ENCODE peak calls at places on chromosome 18, in ten cellular contexts. One of them, this sample, is unnamed.
A peak's percentile ranks its signal among the peaks of the same experiment; 100 is the strongest.

GRCh38 chr18:41490861-41491260 is 464.2 kb upstream of the PIK3C3 start:
- DNase-seq in K562: no peak
- DNase-seq in heart left ventricle: no peak
- DNase-seq in breast epithelium: no peak
- DNase-seq in IMR-90: no peak
- DNase-seq in uterus: no peak
- DNase-seq in suprapubic skin: no peak
- DNase-seq in endodermal cell: no peak
- DNase-seq in lower lobe of right lung: no peak
- DNase-seq in A549: no peak
- DNase-seq in this sample: no peak

GRCh38 chr18:56003009-56003408 is 415.0 kb upstream of the TCF4 start:
- DNase-seq in IMR-90: no peak
- DNase-seq in endodermal cell: peak; percentile 45
- DNase-seq in A549: no peak
- DNase-seq in heart left ventricle: no peak
- DNase-seq in suprapubic skin: no peak
- DNase-seq in breast epithelium: no peak
- DNase-seq in K562: no peak
- DNase-seq in lower lobe of right lung: no peak
- DNase-seq in uterus: no peak
- DNase-seq in this sample: no peak

GRCh38 chr18:23283933-23284430 is 148.7 kb downstream of the CABLES1 start:
- DNase-seq in K562: no peak
- DNase-seq in endodermal cell: peak; percentile 89
- DNase-seq in lower lobe of right lung: no peak
- DNase-seq in breast epithelium: no peak
- DNase-seq in A549: peak; percentile 33
- DNase-seq in heart left ventricle: no peak
- DNase-seq in uterus: no peak
- DNase-seq in suprapubic skin: no peak
- DNase-seq in IMR-90: peak; percentile 63
- DNase-seq in this sample: peak; percentile 65

GRCh38 chr18:3402962-3403585 is 46.9 kb upstream of the TGIF1 start:
- DNase-seq in breast epithelium: no peak
- DNase-seq in lower lobe of right lung: no peak
- DNase-seq in K562: no peak
- DNase-seq in A549: peak; percentile 52
- DNase-seq in heart left ventricle: no peak
- DNase-seq in IMR-90: peak; percentile 40
- DNase-seq in endodermal cell: no peak
- DNase-seq in suprapubic skin: no peak
- DNase-seq in uterus: no peak
- DNase-seq in this sample: peak; percentile 34

GRCh38 chr18:74271656-74272055 is 20.1 kb downstream of the CYB5A start:
- DNase-seq in IMR-90: peak; percentile 17
- DNase-seq in heart left ventricle: no peak
- DNase-seq in endodermal cell: no peak
- DNase-seq in suprapubic skin: no peak
- DNase-seq in A549: no peak
- DNase-seq in uterus: no peak
- DNase-seq in breast epithelium: no peak
- DNase-seq in lower lobe of right lung: no peak
- DNase-seq in K562: no peak
- DNase-seq in this sample: peak; percentile 66

GRCh38 chr18:64747803-64748202 is 598.9 kb upstream of the LINC00305 start:
- DNase-seq in K562: no peak
- DNase-seq in IMR-90: no peak
- DNase-seq in A549: no peak
- DNase-seq in uterus: no peak
- DNase-seq in heart left ventricle: no peak
- DNase-seq in breast epithelium: no peak
- DNase-seq in suprapubic skin: no peak
- DNase-seq in endodermal cell: no peak
- DNase-seq in lower lobe of right lung: no peak
- DNase-seq in this sample: no peak

GRCh38 chr18:11258014-11258413 is 108.6 kb upstream of the PIEZO2 start:
- DNase-seq in endodermal cell: no peak
- DNase-seq in suprapubic skin: no peak
- DNase-seq in A549: no peak
- DNase-seq in heart left ventricle: no peak
- DNase-seq in lower lobe of right lung: no peak
- DNase-seq in breast epithelium: no peak
- DNase-seq in K562: no peak
- DNase-seq in uterus: no peak
- DNase-seq in IMR-90: no peak
- DNase-seq in this sample: no peak

GRCh38 chr18:26322892-26323653 is 96.8 kb downstream of the TAF4B start:
- DNase-seq in heart left ventricle: no peak
- DNase-seq in suprapubic skin: no peak
- DNase-seq in breast epithelium: no peak
- DNase-seq in endodermal cell: no peak
- DNase-seq in K562: no peak
- DNase-seq in A549: no peak
- DNase-seq in IMR-90: peak; percentile 56
- DNase-seq in lower lobe of right lung: no peak
- DNase-seq in uterus: no peak
- DNase-seq in this sample: peak; percentile 50

GRCh38 chr18:77116201-77117080 is 16.1 kb downstream of the MBP start:
- DNase-seq in A549: no peak
- DNase-seq in K562: no peak
- DNase-seq in suprapubic skin: no peak
- DNase-seq in lower lobe of right lung: no peak
- DNase-seq in breast epithelium: no peak
- DNase-seq in uterus: peak; percentile 8
- DNase-seq in heart left ventricle: no peak
- DNase-seq in endodermal cell: peak; percentile 33
- DNase-seq in IMR-90: no peak
- DNase-seq in this sample: no peak

GRCh38 chr18:9684901-9685738 is 23.0 kb upstream of the RAB31 start:
- DNase-seq in heart left ventricle: peak; percentile 74
- DNase-seq in endodermal cell: no peak
- DNase-seq in suprapubic skin: no peak
- DNase-seq in lower lobe of right lung: no peak
- DNase-seq in breast epithelium: peak; percentile 53
- DNase-seq in IMR-90: peak; percentile 64
- DNase-seq in A549: no peak
- DNase-seq in K562: no peak
- DNase-seq in uterus: peak; percentile 37
- DNase-seq in this sample: no peak

GRCh38 chr18:21241224-21242131 is 554 bp upstream of the GREB1L start:
- DNase-seq in suprapubic skin: no peak
- DNase-seq in breast epithelium: no peak
- DNase-seq in A549: no peak
- DNase-seq in endodermal cell: peak; percentile 69
- DNase-seq in IMR-90: no peak
- DNase-seq in lower lobe of right lung: no peak
- DNase-seq in uterus: no peak
- DNase-seq in K562: no peak
- DNase-seq in heart left ventricle: no peak
- DNase-seq in this sample: no peak

GRCh38 chr18:8536226-8536625 is 73.0 kb upstream of the RAB12 start:
- DNase-seq in heart left ventricle: no peak
- DNase-seq in IMR-90: no peak
- DNase-seq in endodermal cell: peak; percentile 57
- DNase-seq in K562: no peak
- DNase-seq in uterus: no peak
- DNase-seq in lower lobe of right lung: no peak
- DNase-seq in A549: peak; percentile 10
- DNase-seq in suprapubic skin: no peak
- DNase-seq in breast epithelium: no peak
- DNase-seq in this sample: no peak

GRCh38 chr18:12895016-12895415 is 11.0 kb upstream of the PTPN2 start:
- DNase-seq in breast epithelium: no peak
- DNase-seq in K562: no peak
- DNase-seq in IMR-90: no peak
- DNase-seq in lower lobe of right lung: no peak
- DNase-seq in uterus: no peak
- DNase-seq in heart left ventricle: no peak
- DNase-seq in suprapubic skin: no peak
- DNase-seq in A549: no peak
- DNase-seq in endodermal cell: no peak
- DNase-seq in this sample: no peak

GRCh38 chr18:12401881-12402280 is 5.8 kb upstream of the PRELID3A start:
- DNase-seq in lower lobe of right lung: no peak
- DNase-seq in suprapubic skin: no peak
- DNase-seq in A549: no peak
- DNase-seq in heart left ventricle: no peak
- DNase-seq in IMR-90: no peak
- DNase-seq in breast epithelium: no peak
- DNase-seq in uterus: no peak
- DNase-seq in endodermal cell: no peak
- DNase-seq in K562: peak; percentile 5
- DNase-seq in this sample: no peak

GRCh38 chr18:26133652-26134051 is at the start of gene PSMA8:
- DNase-seq in lower lobe of right lung: no peak
- DNase-seq in A549: no peak
- DNase-seq in suprapubic skin: no peak
- DNase-seq in heart left ventricle: peak; percentile 23
- DNase-seq in K562: no peak
- DNase-seq in endodermal cell: peak; percentile 68
- DNase-seq in IMR-90: no peak
- DNase-seq in breast epithelium: no peak
- DNase-seq in uterus: no peak
- DNase-seq in this sample: no peak

DNA sequence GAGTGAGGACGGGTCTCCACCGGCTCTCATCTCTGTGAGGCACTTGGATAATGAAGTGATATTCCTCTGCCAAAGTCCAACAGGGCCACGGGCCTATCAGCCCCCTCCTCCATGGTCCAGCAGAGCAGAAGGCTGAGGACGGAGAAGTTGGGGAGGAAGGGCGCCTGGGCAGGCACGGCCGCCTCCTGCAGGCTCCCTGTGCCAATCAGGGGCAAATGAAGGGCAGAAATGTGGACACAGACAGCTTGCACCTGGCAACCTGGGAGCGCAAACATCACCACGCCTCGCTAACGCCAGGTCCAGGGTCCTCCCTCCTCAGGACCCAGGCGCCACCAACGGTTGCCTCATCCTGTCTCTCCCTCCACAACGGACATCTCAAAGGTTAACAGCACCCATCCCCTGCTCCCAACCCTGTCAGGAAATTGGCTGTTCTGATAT is 24.3 kb downstream of the SMAD7 start:
- DNase-seq in K562: no peak
- DNase-seq in lower lobe of right lung: no peak
- DNase-seq in endodermal cell: no peak
- DNase-seq in heart left ventricle: no peak
- DNase-seq in breast epithelium: no peak
- DNase-seq in suprapubic skin: no peak
- DNase-seq in A549: no peak
- DNase-seq in IMR-90: no peak
- DNase-seq in uterus: no peak
- DNase-seq in this sample: no peak
- TF ChIP-seq CTCF in K562: no peak
- TF ChIP-seq CTCF in lower lobe of right lung: no peak
- TF ChIP-seq CTCF in endodermal cell: no peak
- TF ChIP-seq CTCF in heart left ventricle: no peak
- TF ChIP-seq CTCF in breast epithelium: no peak
- TF ChIP-seq CTCF in suprapubic skin: no peak
- TF ChIP-seq CTCF in A549: no peak
- TF ChIP-seq CTCF in IMR-90: no peak
- TF ChIP-seq CTCF in uterus: no peak
- TF ChIP-seq CTCF in this sample: no peak

GRCh38 chr18:477565-477964 is 22.9 kb downstream of the COLEC12 start:
- DNase-seq in heart left ventricle: no peak
- DNase-seq in endodermal cell: no peak
- DNase-seq in breast epithelium: no peak
- DNase-seq in suprapubic skin: no peak
- DNase-seq in A549: peak; percentile 28
- DNase-seq in K562: peak; percentile 50
- DNase-seq in lower lobe of right lung: no peak
- DNase-seq in IMR-90: no peak
- DNase-seq in uterus: no peak
- DNase-seq in this sample: no peak
- H3K4me1 ChIP-seq in heart left ventricle: peaks cover 18% of the 10 kb centered on the region
- H3K4me1 ChIP-seq in endodermal cell: peaks cover 9% of the 10 kb centered on the region
- H3K4me1 ChIP-seq in breast epithelium: no peaks in the 10 kb centered on the region
- H3K4me1 ChIP-seq in suprapubic skin: peaks cover 10% of the 10 kb centered on the region
- H3K4me1 ChIP-seq in A549: no peaks in the 10 kb centered on the region
- H3K4me1 ChIP-seq in K562: no peaks in the 10 kb centered on the region
- H3K4me1 ChIP-seq in lower lobe of right lung: peaks cover 22% of the 10 kb centered on the region
- H3K4me1 ChIP-seq in IMR-90: peaks cover 25% of the 10 kb centered on the region
- H3K4me1 ChIP-seq in uterus: no peaks in the 10 kb centered on the region
- H3K4me1 ChIP-seq in this sample: no peaks in the 10 kb centered on the region

GRCh38 chr18:78402966-78403365 is 576.7 kb upstream of the SALL3 start:
- DNase-seq in uterus: no peak
- DNase-seq in endodermal cell: no peak
- DNase-seq in suprapubic skin: no peak
- DNase-seq in heart left ventricle: no peak
- DNase-seq in IMR-90: no peak
- DNase-seq in A549: no peak
- DNase-seq in breast epithelium: no peak
- DNase-seq in lower lobe of right lung: no peak
- DNase-seq in K562: no peak
- DNase-seq in this sample: no peak

GRCh38 chr18:78402440-78402839 is 577.2 kb upstream of the SALL3 start:
- DNase-seq in endodermal cell: no peak
- DNase-seq in lower lobe of right lung: no peak
- DNase-seq in K562: no peak
- DNase-seq in heart left ventricle: no peak
- DNase-seq in suprapubic skin: no peak
- DNase-seq in A549: no peak
- DNase-seq in breast epithelium: no peak
- DNase-seq in IMR-90: no peak
- DNase-seq in uterus: no peak
- DNase-seq in this sample: no peak

GRCh38 chr18:78399992-78400503 is 579.6 kb upstream of the SALL3 start:
- DNase-seq in K562: no peak
- DNase-seq in lower lobe of right lung: no peak
- DNase-seq in uterus: no peak
- DNase-seq in A549: no peak
- DNase-seq in IMR-90: no peak
- DNase-seq in heart left ventricle: no peak
- DNase-seq in breast epithelium: no peak
- DNase-seq in endodermal cell: no peak
- DNase-seq in suprapubic skin: peak; percentile 74
- DNase-seq in this sample: no peak

GRCh38 chr18:78405763-78406162 is 573.9 kb upstream of the SALL3 start:
- DNase-seq in lower lobe of right lung: no peak
- DNase-seq in heart left ventricle: no peak
- DNase-seq in A549: no peak
- DNase-seq in K562: no peak
- DNase-seq in uterus: no peak
- DNase-seq in breast epithelium: no peak
- DNase-seq in suprapubic skin: peak; percentile 73
- DNase-seq in endodermal cell: no peak
- DNase-seq in IMR-90: no peak
- DNase-seq in this sample: no peak

GRCh38 chr18:78403371-78403770 is 576.2 kb upstream of the SALL3 start:
- DNase-seq in lower lobe of right lung: no peak
- DNase-seq in endodermal cell: no peak
- DNase-seq in breast epithelium: no peak
- DNase-seq in A549: no peak
- DNase-seq in uterus: no peak
- DNase-seq in K562: no peak
- DNase-seq in heart left ventricle: no peak
- DNase-seq in IMR-90: no peak
- DNase-seq in suprapubic skin: no peak
- DNase-seq in this sample: no peak
- H3K27ac ChIP-seq in lower lobe of right lung: no peak overlapping the region
- H3K27ac ChIP-seq in endodermal cell: no peak overlapping the region
- H3K27ac ChIP-seq in breast epithelium: no peak overlapping the region
- H3K27ac ChIP-seq in A549: no peak overlapping the region
- H3K27ac ChIP-seq in uterus: no peak overlapping the region
- H3K27ac ChIP-seq in K562: no peak overlapping the region
- H3K27ac ChIP-seq in heart left ventricle: no peak overlapping the region
- H3K27ac ChIP-seq in IMR-90: no peak overlapping the region
- H3K27ac ChIP-seq in suprapubic skin: no peak overlapping the region
- H3K27ac ChIP-seq in this sample: no peak overlapping the region

GRCh38 chr18:63511285-63511684 is 30.9 kb upstream of the SERPINB12 start:
- DNase-seq in endodermal cell: peak; percentile 89
- DNase-seq in suprapubic skin: no peak
- DNase-seq in uterus: no peak
- DNase-seq in breast epithelium: no peak
- DNase-seq in heart left ventricle: no peak
- DNase-seq in A549: peak; percentile 68
- DNase-seq in K562: no peak
- DNase-seq in IMR-90: peak; percentile 63
- DNase-seq in lower lobe of right lung: no peak
- DNase-seq in this sample: no peak
- TF ChIP-seq CTCF in endodermal cell: peak; percentile 83
- TF ChIP-seq CTCF in suprapubic skin: peak; percentile 40
- TF ChIP-seq CTCF in uterus: peak; percentile 25
- TF ChIP-seq CTCF in breast epithelium: no peak
- TF ChIP-seq CTCF in heart left ventricle: no peak
- TF ChIP-seq CTCF in A549: peak; percentile 37
- TF ChIP-seq CTCF in K562: peak; percentile 53
- TF ChIP-seq CTCF in IMR-90: peak; percentile 58
- TF ChIP-seq CTCF in lower lobe of right lung: peak; percentile 37
- TF ChIP-seq CTCF in this sample: peak; percentile 82

This sample was measured in foreskin keratinocyte.